ENCODE peak calls at places on chromosomes 16 and 17, in six cellular contexts. H is PC-3, Y is heart left ventricle, C is spleen, I is stomach, P is heart right ventricle. U is an unnamed sample.

GRCh38 chr17:57724038-57724728 is 20.9 kb downstream of the CCDC182 start:
- DNase-seq in Y (no peak), C (no peak), H (no peak), P (no peak), I (no peak), U (no peak)

GRCh38 chr17:35727635-35728034 is 3.8 kb upstream of the RASL10B start:
- DNase-seq in H (no peak), Y (no peak), P (no peak), I (no peak), C (no peak), U (no peak)

GRCh38 chr16:3498988-3499387 is 1.8 kb upstream of the CLUAP1 start:
- DNase-seq in I (no peak), C (peak; percentile 46), P (no peak), H (no peak), Y (no peak), U (no peak)

GRCh38 chr17:17810374-17811248 is 26.2 kb downstream of the SREBF1 start:
- DNase-seq in I (no peak), Y (no peak), C (no peak), H (no peak), P (no peak), U (peak; percentile 43)

GRCh38 chr16:7086842-7087616 is 245.6 kb upstream of the RBFOX1 start:
- DNase-seq in P (peak; percentile 6), I (no peak), Y (peak; percentile 61), C (no peak), H (peak; percentile 1), U (no peak)

GRCh38 chr16:14427371-14427948 is 202.6 kb downstream of the PARN start:
- DNase-seq in C (no peak), H (peak; percentile 16), I (no peak), P (no peak), Y (no peak), U (no peak)

GRCh38 chr16:10597184-10597583 is 16.8 kb upstream of the EMP2 start:
- DNase-seq in C (no peak), Y (no peak), H (no peak), I (no peak), P (no peak), U (no peak)

GRCh38 chr17:40373324-40373723 is 8.8 kb upstream of the GJD3 start:
- DNase-seq in P (no peak), I (no peak), C (no peak), Y (no peak), H (no peak), U (peak; percentile 52)

GRCh38 chr16:49589721-49590120 is 216.1 kb downstream of the C16orf78 start:
- DNase-seq in I (peak; percentile 9), Y (no peak), H (no peak), C (peak; percentile 24), P (no peak), U (no peak)

GRCh38 chr17:56257075-56257474 is 103.8 kb downstream of the ANKFN1 start:
- DNase-seq in C (no peak), P (no peak), Y (no peak), H (no peak), I (no peak), U (no peak)

GRCh38 chr16:81630632-81631026 is 148.5 kb upstream of the PLCG2 start:
- DNase-seq in I (no peak), H (no peak), Y (peak; percentile 36), P (no peak), C (no peak), U (no peak)
- H3K4me1 ChIP-seq in I (peaks cover 25% of the 10 kb centered on the region), H (peaks cover 24% of the 10 kb centered on the region), Y (peaks cover 4% of the 10 kb centered on the region), P (no peaks in the 10 kb centered on the region), C (peaks cover 62% of the 10 kb centered on the region), U (peaks cover 10% of the 10 kb centered on the region)

DNA sequence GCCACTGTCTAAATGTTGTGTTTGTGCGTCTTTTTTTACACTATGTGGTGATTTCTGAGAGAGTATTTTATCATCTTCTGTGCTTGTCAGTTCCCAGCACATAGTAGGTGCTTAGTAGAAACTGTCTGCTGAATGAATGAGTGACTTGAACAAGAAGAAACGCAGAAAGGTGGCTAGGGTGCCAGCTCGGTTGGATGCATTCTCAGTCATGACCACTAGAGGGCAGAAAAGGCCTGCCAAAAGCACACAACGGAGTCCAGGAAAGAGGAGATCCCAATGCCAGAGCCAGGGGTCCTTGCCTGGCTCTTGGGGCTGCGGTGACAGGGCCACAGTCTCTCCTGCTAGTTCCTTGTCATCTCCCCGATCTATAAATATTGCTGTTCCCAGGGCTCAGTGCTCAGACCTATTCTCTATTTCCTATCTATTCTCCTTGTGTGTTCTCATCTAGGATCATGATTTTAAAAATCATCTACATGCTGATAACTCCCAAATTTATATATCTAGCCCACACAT is 57.3 kb upstream of the CCL1 start:
- DNase-seq in I (peak; percentile 68), P (peak; percentile 51), H (peak; percentile 68), C (no peak), Y (no peak), U (no peak)
- TF ChIP-seq CTCF in I (peak; percentile 87), P (peak; percentile 97), H (peak; percentile 87), C (peak; percentile 94), Y (peak; percentile 97), U (peak; percentile 82)

GRCh38 chr16:698911-699671 is 6.5 kb downstream of the FBXL16 start:
- DNase-seq in I (no peak), Y (no peak), H (no peak), C (no peak), P (no peak), U (no peak)
- H3K27me3 ChIP-seq in I (peaks cover 36% of the 10 kb centered on the region), Y (peaks cover 78% of the 10 kb centered on the region), H (peaks cover 6% of the 10 kb centered on the region), C (peaks cover 99% of the 10 kb centered on the region), P (peaks cover 98% of the 10 kb centered on the region), U (peaks cover 70% of the 10 kb centered on the region)

GRCh38 chr16:73053038-73053378 is 5.1 kb upstream of the ZFHX3 start:
- DNase-seq in C (no peak), H (no peak), P (no peak), Y (no peak), I (no peak), U (no peak)

GRCh38 chr16:73054732-73055481 is 7.0 kb upstream of the ZFHX3 start:
- DNase-seq in Y (no peak), H (peak; percentile 77), I (no peak), P (no peak), C (no peak), U (peak; percentile 86)

GRCh38 chr16:73053379-73054130 is 5.6 kb upstream of the ZFHX3 start:
- DNase-seq in I (no peak), C (no peak), Y (no peak), P (no peak), H (peak; percentile 78), U (peak; percentile 51)

GRCh38 chr16:73052441-73053030 is 4.6 kb upstream of the ZFHX3 start:
- DNase-seq in P (no peak), H (no peak), C (no peak), Y (no peak), I (no peak), U (no peak)

GRCh38 chr16:73054131-73054496 is 6.2 kb upstream of the ZFHX3 start:
- DNase-seq in P (no peak), Y (no peak), H (no peak), I (no peak), C (no peak), U (no peak)
- H3K4me1 ChIP-seq in P (peaks cover 9% of the 10 kb centered on the region), Y (peaks cover 2% of the 10 kb centered on the region), H (peaks cover 66% of the 10 kb centered on the region), I (peaks cover 46% of the 10 kb centered on the region), C (peaks cover 67% of the 10 kb centered on the region), U (peaks cover 31% of the 10 kb centered on the region)

U was measured in foreskin keratinocyte.